ENCODE peak calls at places on chromosomes 1 and 21, in eight cellular contexts. S is SK-N-DZ; O is fibroblast of lung; B is kidney tubule cell; U is MM.1S; W is HEK293T; J is activated T-helper 9 cell treated with anti-CD3 and anti-CD28 coated beads, Interleukin-2, amount 50 U/mL, for 16 hours; H is stimulated activated CD8-positive, alpha-beta memory T cell treated with anti-CD3 and anti-CD28 coated beads, Interleukin-15, amount 100 ng/mL, for 24 hours. Q is an unnamed sample.

GRCh38 chr1:230375795-230376194 is 50.3 kb downstream of the PGBD5 start:
- DNase-seq in S (no peak), O (no peak), B (no peak), U (no peak), W (no peak), J (no peak), H (no peak), Q (no peak)

GRCh38 chr1:241641748-241642592 is 1.8 kb upstream of the CHML start:
- DNase-seq in S (no peak), O (peak; percentile 66), B (peak; percentile 30), U (no peak), W (no peak), J (no peak), H (no peak), Q (no peak)

GRCh38 chr1:173315296-173315695 is 108.2 kb upstream of the TNFSF4 start:
- DNase-seq in S (no peak), O (no peak), B (no peak), U (no peak), W (no peak), J (no peak), H (no peak), Q (no peak)

GRCh38 chr21:25811186-25811585 is 76.4 kb downstream of the GABPA start:
- DNase-seq in S (no peak), O (no peak), B (no peak), U (no peak), W (no peak), J (no peak), H (no peak), Q (no peak)

GRCh38 chr1:27940297-27940696 is 5.5 kb downstream of the SMPDL3B start:
- DNase-seq in S (no peak), O (peak; percentile 10), B (peak; percentile 5), U (no peak), W (peak; percentile 73), J (peak; percentile 50), H (peak; percentile 33), Q (peak; percentile 53)

GRCh38 chr21:17270234-17270633 is 242.6 kb upstream of the CXADR start:
- DNase-seq in S (peak; percentile 47), O (peak; percentile 61), B (peak; percentile 45), U (peak; percentile 52), W (peak; percentile 59), J (no peak), H (no peak), Q (peak; percentile 48)

GRCh38 chr1:179707406-179707805 is 35.7 kb upstream of the FAM163A start:
- DNase-seq in S (no peak), O (no peak), B (no peak), U (no peak), W (no peak), J (no peak), H (no peak), Q (no peak)

GRCh38 chr21:45104560-45104959 is 30.2 kb downstream of the ADARB1 start:
- DNase-seq in S (no peak), O (no peak), B (peak; percentile 58), U (no peak), W (no peak), J (no peak), H (no peak), Q (peak; percentile 52)

GRCh38 chr1:156684227-156684782 is 7.1 kb upstream of the NES start:
- DNase-seq in S (no peak), O (peak; percentile 65), B (peak; percentile 83), U (no peak), W (no peak), J (no peak), H (no peak), Q (no peak)

GRCh38 chr21:21111309-21111920 is 113.2 kb downstream of the NCAM2 start:
- DNase-seq in S (peak; percentile 34), O (no peak), B (no peak), U (no peak), W (no peak), J (no peak), H (no peak), Q (no peak)

GRCh38 chr1:64171797-64172281 is 31.6 kb upstream of the UBE2U start:
- DNase-seq in S (peak; percentile 69), O (peak; percentile 83), B (peak; percentile 84), U (peak; percentile 60), W (no peak), J (no peak), H (no peak), Q (no peak)

GRCh38 chr1:27303509-27303908 is 18.5 kb upstream of the TMEM222 start:
- DNase-seq in S (no peak), O (no peak), B (no peak), U (no peak), W (no peak), J (no peak), H (no peak), Q (no peak)

GRCh38 chr1:170424346-170424745 is 107.6 kb upstream of the GORAB start:
- DNase-seq in S (no peak), O (no peak), B (no peak), U (no peak), W (no peak), J (no peak), H (no peak), Q (no peak)

GRCh38 chr1:150558761-150559626 is 9.8 kb downstream of the ADAMTSL4 start:
- DNase-seq in S (no peak), O (no peak), B (no peak), U (no peak), W (no peak), J (no peak), H (no peak), Q (no peak)

Q was measured in SK-N-SH.